ENCODE peak calls at places on chromosome 20, in five cellular contexts. L is NCI-H748 treated with DMSO at 0.1 percent for 48 hours, N is left ventricle myocardium inferior, O is ureter, S is glutamatergic neuron. V is an unnamed sample.

GRCh38 chr20:33554914-33555420 is 65.1 kb downstream of the CBFA2T2 start:
- DNase-seq in S (no peak), O (no peak), N (no peak), L (peak; percentile 97), V (no peak)

GRCh38 chr20:32336918-32337347 is 21.2 kb upstream of the ASXL1 start:
- DNase-seq in N (no peak), L (no peak), S (no peak), O (no peak), V (no peak)

GRCh38 chr20:52649727-52650126 is 322.4 kb upstream of the TSHZ2 start:
- DNase-seq in O (no peak), L (no peak), N (no peak), S (no peak), V (no peak)

GRCh38 chr20:49312661-49313060 is 34.8 kb upstream of the ZNFX1 start:
- DNase-seq in N (no peak), L (no peak), S (no peak), O (no peak), V (no peak)

GRCh38 chr20:49957487-49957938 is 21.3 kb downstream of the RNF114 start:
- DNase-seq in L (no peak), O (no peak), S (no peak), N (no peak), V (no peak)

GRCh38 chr20:58627212-58628072 is 23.6 kb upstream of the STX16 start:
- DNase-seq in L (no peak), S (no peak), O (no peak), N (no peak), V (no peak)

GRCh38 chr20:50980071-50980681 is 21.6 kb downstream of the MOCS3 start:
- DNase-seq in S (no peak), L (no peak), N (no peak), O (no peak), V (no peak)

GRCh38 chr20:45924391-45925261 is 9.9 kb upstream of the PCIF1 start:
- DNase-seq in L (no peak), N (peak; percentile 50), O (no peak), S (no peak), V (no peak)

GRCh38 chr20:31494131-31494530 is 19.0 kb downstream of the REM1 start:
- DNase-seq in N (no peak), S (peak; percentile 69), O (no peak), L (no peak), V (no peak)

GRCh38 chr20:58544891-58545290 is 29.7 kb upstream of the APCDD1L start:
- DNase-seq in S (no peak), O (no peak), N (no peak), L (no peak), V (no peak)

GRCh38 chr20:17904027-17904426 is 64.6 kb downstream of the SNX5 start:
- DNase-seq in S (no peak), L (no peak), N (no peak), O (no peak), V (no peak)

GRCh38 chr20:62994850-62995249 is 11.9 kb downstream of the BHLHE23 start:
- DNase-seq in L (no peak), S (peak; percentile 21), N (no peak), O (no peak), V (no peak)

GRCh38 chr20:17806739-17807441 is 107.1 kb downstream of the BANF2 start:
- DNase-seq in S (no peak), O (peak; percentile 80), N (peak; percentile 85), L (no peak), V (no peak)

GRCh38 chr20:63558804-63559484 is 5.0 kb downstream of the FNDC11 start:
- DNase-seq in L (no peak), O (no peak), S (no peak), N (no peak), V (no peak)

GRCh38 chr20:58618694-58619540 is 32.2 kb upstream of the STX16 start:
- DNase-seq in N (no peak), L (no peak), O (no peak), S (peak; percentile 42), V (no peak)

GRCh38 chr20:17893480-17893879 is 75.1 kb downstream of the SNX5 start:
- DNase-seq in S (no peak), O (no peak), L (no peak), N (no peak), V (no peak)

GRCh38 chr20:17421493-17421892 is 109.7 kb downstream of the BFSP1 start:
- DNase-seq in O (no peak), N (no peak), L (no peak), S (no peak), V (no peak)

GRCh38 chr20:53116733-53117132 is 144.6 kb downstream of the TSHZ2 start:
- DNase-seq in N (no peak), O (no peak), L (no peak), S (no peak), V (no peak)

GRCh38 chr20:57080796-57081195 is 185.6 kb downstream of the BMP7 start:
- DNase-seq in S (no peak), L (no peak), N (no peak), O (no peak), V (no peak)

GRCh38 chr20:53343433-53343832 is 250.2 kb downstream of the ZNF217 start:
- DNase-seq in S (no peak), L (no peak), N (no peak), O (no peak), V (no peak)

GRCh38 chr20:53757472-53757913 is 163.9 kb upstream of the ZNF217 start:
- DNase-seq in N (no peak), S (no peak), L (no peak), O (no peak), V (no peak)

GRCh38 chr20:50794846-50795634 is at the start of gene BCAS4:
- DNase-seq in N (peak; percentile 66), S (peak; percentile 85), O (peak; percentile 77), L (peak; percentile 16), V (peak; percentile 86)

GRCh38 chr20:44218441-44218840 is 7.9 kb upstream of the OSER1 start:
- DNase-seq in L (no peak), S (no peak), N (no peak), O (no peak), V (no peak)

GRCh38 chr20:48374986-48375715 is 452.6 kb downstream of the PREX1 start:
- DNase-seq in O (no peak), N (no peak), S (no peak), L (no peak), V (no peak)

GRCh38 chr20:11651647-11652046 is 266.0 kb upstream of the BTBD3 start:
- DNase-seq in L (no peak), S (no peak), N (no peak), O (no peak), V (no peak)

GRCh38 chr20:5718896-5719595 is 31.2 kb upstream of the SHLD1 start:
- DNase-seq in N (peak; percentile 55), L (no peak), S (no peak), O (no peak), V (no peak)

GRCh38 chr20:58753267-58753928 is 60.8 kb downstream of the NPEPL1 start:
- DNase-seq in S (no peak), O (peak; percentile 9), N (no peak), L (no peak), V (no peak)

GRCh38 chr20:9551808-9552550 is 37.6 kb downstream of the LAMP5 start:
- DNase-seq in L (no peak), S (no peak), O (no peak), N (no peak), V (no peak)

GRCh38 chr20:36017034-36017951 is 48.9 kb downstream of the CNBD2 start:
- DNase-seq in S (no peak), O (peak; percentile 51), L (no peak), N (no peak), V (no peak)

GRCh38 chr20:61948586-61949362 is 116.9 kb downstream of the TAF4 start:
- DNase-seq in N (no peak), L (no peak), S (no peak), O (peak; percentile 24), V (no peak)

GRCh38 chr20:24684954-24685691 is 215.7 kb downstream of the SYNDIG1 start:
- DNase-seq in S (no peak), O (no peak), N (no peak), L (no peak), V (no peak)

GRCh38 chr20:59273699-59274380 is 26.6 kb upstream of the EDN3 start:
- DNase-seq in L (no peak), O (no peak), N (no peak), S (no peak), V (no peak)

GRCh38 chr20:16929756-16930155 is 181.6 kb downstream of the OTOR start:
- DNase-seq in S (no peak), L (no peak), O (no peak), N (no peak), V (no peak)

GRCh38 chr20:1844723-1845523 is 50.3 kb upstream of the SIRPA start:
- DNase-seq in N (peak; percentile 39), S (no peak), L (no peak), O (no peak), V (no peak)

GRCh38 chr20:63025534-63026331 is 19.0 kb upstream of the BHLHE23 start:
- DNase-seq in L (no peak), O (no peak), S (peak; percentile 75), N (peak; percentile 11), V (no peak)